ENCODE peak calls at places on chromosomes 12 and 14, in seven cellular contexts. X is T-helper 17 cell; F is tibial artery; L is smooth muscle cell of the brain vasculature; Q is stimulated activated CD8-positive, alpha-beta memory T cell treated with anti-CD3 and anti-CD28 coated beads, Interleukin-15, amount 100 ng/mL, for 24 hours; A is A549; K is Caco-2. I is an unnamed sample.

GRCh38 chr12:129927316-129927900 is 23.6 kb upstream of the TMEM132D start:
- DNase-seq in X (no peak), K (no peak), L (no peak), Q (no peak), F (no peak), A (no peak), I (no peak)

GRCh38 chr12:110498984-110499706 is 2.8 kb downstream of the VPS29 start:
- DNase-seq in X (no peak), K (no peak), Q (no peak), F (no peak), L (no peak), A (no peak), I (no peak)

GRCh38 chr14:92785601-92786426 is 8.3 kb upstream of the GOLGA5 start:
- DNase-seq in X (no peak), L (no peak), A (no peak), Q (no peak), K (no peak), F (no peak), I (no peak)

GRCh38 chr12:48423200-48423599 is 49.2 kb upstream of the ANP32D start:
- DNase-seq in F (no peak), X (no peak), K (no peak), A (no peak), L (no peak), Q (no peak), I (no peak)

GRCh38 chr12:80053048-80053790 is 46.1 kb upstream of the OTOGL start:
- DNase-seq in K (no peak), X (no peak), Q (no peak), L (peak; percentile 40), F (peak; percentile 96), A (no peak), I (no peak)

GRCh38 chr14:56065621-56066295 is 52.5 kb upstream of the PELI2 start:
- DNase-seq in L (no peak), X (no peak), K (no peak), Q (no peak), A (no peak), F (no peak), I (no peak)

GRCh38 chr12:103881261-103881660 is 40.2 kb upstream of the NT5DC3 start:
- DNase-seq in Q (no peak), L (no peak), A (no peak), K (no peak), F (no peak), X (no peak), I (no peak)

GRCh38 chr12:8038659-8039114 is 6.2 kb downstream of the FOXJ2 start:
- DNase-seq in X (no peak), F (peak; percentile 85), Q (no peak), L (no peak), K (no peak), A (no peak), I (peak; percentile 50)

GRCh38 chr12:57218030-57218853 is 1.6 kb downstream of the NXPH4 start:
- DNase-seq in Q (no peak), K (no peak), L (no peak), F (no peak), A (no peak), X (no peak), I (no peak)